ENCODE peak calls at places on chromosome 17, in seven cellular contexts. N is WTC11, Y is A549, H is AG04449, F is sigmoid colon, J is lung, D is ovary. M is an unnamed sample.

GRCh38 chr17:49146620-49147306 is 14.2 kb downstream of the B4GALNT2 start:
- DNase-seq in N (no peak), Y (peak; percentile 87), H (peak; percentile 99), F (no peak), J (no peak), D (no peak), M (peak; percentile 31)

GRCh38 chr17:63699638-63700527 is at the start of gene LIMD2:
- DNase-seq in N (peak; percentile 76), Y (peak; percentile 69), H (no peak), F (peak; percentile 76), J (no peak), D (peak; percentile 67), M (peak; percentile 26)

GRCh38 chr17:75693500-75694481 is 26.7 kb downstream of the SAP30BP start:
- DNase-seq in N (peak; percentile 24), Y (peak; percentile 65), H (peak; percentile 84), F (peak; percentile 96), J (peak; percentile 81), D (no peak), M (peak; percentile 30)

GRCh38 chr17:27762527-27763305 is 37.6 kb downstream of the NOS2 start:
- DNase-seq in N (peak; percentile 59), Y (no peak), H (no peak), F (no peak), J (no peak), D (no peak), M (no peak)

GRCh38 chr17:81002409-81003361 is 11.0 kb downstream of the CHMP6 start:
- DNase-seq in N (no peak), Y (no peak), H (no peak), F (peak; percentile 86), J (no peak), D (peak; percentile 67), M (peak; percentile 59)

GRCh38 chr17:57387575-57387974 is 131.3 kb downstream of the MSI2 start:
- DNase-seq in N (no peak), Y (no peak), H (no peak), F (no peak), J (no peak), D (no peak), M (no peak)

GRCh38 chr17:59853168-59853918 is 39.4 kb downstream of the TUBD1 start:
- DNase-seq in N (peak; percentile 56), Y (peak; percentile 86), H (peak; percentile 87), F (peak; percentile 65), J (peak; percentile 34), D (no peak), M (peak; percentile 85)

GRCh38 chr17:65703891-65704290 is 142.4 kb upstream of the AXIN2 start:
- DNase-seq in N (no peak), Y (no peak), H (no peak), F (no peak), J (no peak), D (no peak), M (no peak)

GRCh38 chr17:30554839-30555751 is 77.9 kb downstream of the GOSR1 start:
- DNase-seq in N (peak; percentile 74), Y (no peak), H (no peak), F (no peak), J (no peak), D (peak; percentile 10), M (peak; percentile 29)

GRCh38 chr17:59651346-59651745 is 31.7 kb downstream of the CLTC start:
- DNase-seq in N (no peak), Y (no peak), H (no peak), F (no peak), J (no peak), D (no peak), M (no peak)

GRCh38 chr17:79749156-79749815 is 18.5 kb downstream of the ENPP7 start:
- DNase-seq in N (no peak), Y (no peak), H (peak; percentile 34), F (no peak), J (no peak), D (no peak), M (no peak)

GRCh38 chr17:1557355-1558095 is 5.1 kb downstream of the PITPNA start:
- DNase-seq in N (no peak), Y (no peak), H (no peak), F (no peak), J (no peak), D (no peak), M (no peak)

GRCh38 chr17:69069289-69069688 is 8.6 kb upstream of the ABCA9 start:
- DNase-seq in N (no peak), Y (no peak), H (no peak), F (no peak), J (no peak), D (no peak), M (no peak)

GRCh38 chr17:17724307-17724921 is 43.2 kb downstream of the RAI1 start:
- DNase-seq in N (peak; percentile 66), Y (no peak), H (no peak), F (no peak), J (no peak), D (peak; percentile 58), M (no peak)

GRCh38 chr17:29084476-29085148 is 41.7 kb downstream of the PIPOX start:
- DNase-seq in N (no peak), Y (no peak), H (no peak), F (peak; percentile 83), J (no peak), D (no peak), M (no peak)

GRCh38 chr17:21549107-21549687 is 143.1 kb upstream of the KCNJ18 start:
- DNase-seq in N (no peak), Y (no peak), H (no peak), F (no peak), J (no peak), D (no peak), M (no peak)

GRCh38 chr17:2214887-2215615 is 88.5 kb downstream of the SMG6 start:
- DNase-seq in N (no peak), Y (no peak), H (no peak), F (peak; percentile 85), J (no peak), D (no peak), M (no peak)

GRCh38 chr17:79789943-79790804 is 6.7 kb downstream of the CBX8 start:
- DNase-seq in N (peak; percentile 72), Y (peak; percentile 95), H (no peak), F (no peak), J (no peak), D (peak; percentile 67), M (peak; percentile 75)

GRCh38 chr17:18185391-18185790 is 1.8 kb downstream of the ALKBH5 start:
- DNase-seq in N (no peak), Y (no peak), H (no peak), F (no peak), J (no peak), D (no peak), M (no peak)

GRCh38 chr17:80920406-80920805 is 71.2 kb upstream of the CHMP6 start:
- DNase-seq in N (no peak), Y (no peak), H (no peak), F (peak; percentile 64), J (no peak), D (peak; percentile 72), M (no peak)

GRCh38 chr17:69450857-69451410 is 36.4 kb downstream of the MAP2K6 start:
- DNase-seq in N (no peak), Y (no peak), H (no peak), F (no peak), J (no peak), D (no peak), M (no peak)

GRCh38 chr17:15122857-15123256 is 142.3 kb downstream of the PMP22 start:
- DNase-seq in N (no peak), Y (no peak), H (no peak), F (no peak), J (no peak), D (no peak), M (no peak)

GRCh38 chr17:43812396-43813265 is 20.3 kb downstream of the MPP3 start:
- DNase-seq in N (no peak), Y (no peak), H (no peak), F (no peak), J (no peak), D (no peak), M (no peak)

GRCh38 chr17:61966201-61966600 is 38.4 kb upstream of the INTS2 start:
- DNase-seq in N (no peak), Y (no peak), H (no peak), F (no peak), J (no peak), D (no peak), M (no peak)

GRCh38 chr17:81481815-81482505 is 30.6 kb downstream of the ACTG1 start:
- DNase-seq in N (no peak), Y (no peak), H (no peak), F (no peak), J (no peak), D (peak; percentile 39), M (no peak)

DNA sequence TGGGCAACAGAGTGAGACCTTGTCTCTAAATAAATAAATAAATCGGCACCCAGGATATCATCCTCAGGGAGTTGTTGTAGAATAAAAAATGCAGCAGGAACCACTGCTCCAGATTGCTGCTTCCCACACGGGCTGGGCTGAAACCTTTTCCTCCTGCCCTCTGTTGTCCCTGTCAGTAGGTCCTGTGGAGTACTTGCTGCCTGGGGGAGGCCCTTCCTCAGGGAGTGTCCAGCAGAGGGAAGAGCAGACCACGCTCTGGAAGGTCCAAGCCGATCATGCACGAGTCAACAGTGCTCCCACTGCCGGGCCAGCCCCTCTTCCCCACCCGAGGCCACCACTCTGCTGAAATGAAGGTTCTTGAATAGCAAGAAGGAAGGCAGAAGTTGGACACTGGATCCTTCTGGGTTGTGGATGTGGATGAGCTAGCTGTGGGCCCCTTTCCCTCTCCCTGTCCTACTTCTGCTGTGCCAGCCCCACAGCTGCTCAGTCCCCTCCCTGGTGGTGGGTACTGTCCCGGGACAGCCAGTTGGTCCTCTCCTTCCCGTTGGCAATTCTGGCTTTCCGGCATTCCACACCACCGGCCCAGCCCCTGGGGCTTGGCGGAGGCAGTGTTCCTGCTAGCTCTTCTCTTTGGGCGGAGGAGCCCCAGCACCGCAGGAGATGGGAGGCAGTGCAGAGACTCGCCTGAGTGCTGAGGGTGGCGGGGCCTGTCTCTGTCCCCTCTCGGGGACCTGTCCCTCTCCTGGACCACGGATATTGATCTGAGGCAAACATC is 10.8 kb downstream of the CDK5R1 start:
- DNase-seq in N (no peak), Y (no peak), H (no peak), F (peak; percentile 49), J (no peak), D (no peak), M (no peak)
- TF ChIP-seq CTCF in N (no peak), Y (no peak), H (peak; percentile 18), F (no peak), J (no peak), D (no peak), M (no peak)

DNA sequence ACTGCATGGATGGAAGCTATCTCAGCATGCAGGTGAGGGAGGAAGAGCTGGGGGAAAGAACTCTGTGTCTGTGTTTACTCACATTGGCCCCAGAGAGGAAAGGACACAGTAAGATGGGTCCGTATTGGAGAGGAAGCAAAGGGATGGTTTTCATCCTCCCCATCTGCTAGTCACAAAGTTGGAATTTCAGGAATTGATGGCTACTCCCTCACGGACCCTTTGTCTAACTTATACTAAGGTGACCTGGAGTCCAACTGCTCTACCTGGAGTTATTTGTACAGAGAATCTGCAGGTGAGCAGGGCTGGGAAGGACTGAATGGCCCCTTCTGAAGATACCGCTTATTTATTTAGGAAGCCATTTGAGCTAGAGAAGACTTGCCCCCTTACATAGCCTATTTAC is 55.1 kb downstream of the WNT3 start:
- DNase-seq in N (no peak), Y (no peak), H (no peak), F (no peak), J (no peak), D (no peak), M (no peak)
- TF ChIP-seq CTCF in N (no peak), Y (no peak), H (no peak), F (no peak), J (no peak), D (no peak), M (no peak)

GRCh38 chr17:10628756-10629155 is 28.4 kb downstream of the MYH3 start:
- DNase-seq in N (peak; percentile 66), Y (no peak), H (no peak), F (no peak), J (no peak), D (no peak), M (no peak)
- TF ChIP-seq CTCF in N (peak; percentile 76), Y (peak; percentile 25), H (peak; percentile 18), F (no peak), J (no peak), D (no peak), M (no peak)

GRCh38 chr17:77489239-77489897 is 348.6 kb downstream of the SEC14L1 start:
- DNase-seq in N (no peak), Y (no peak), H (no peak), F (no peak), J (no peak), D (no peak), M (no peak)
- TF ChIP-seq CTCF in N (no peak), Y (no peak), H (no peak), F (no peak), J (no peak), D (no peak), M (no peak)